ENCODE peak calls at places on chromosomes 13 and 19, in nine cellular contexts. R is stomach, A is left lung, B is psoas muscle, E is tibial nerve, C is esophagus squamous epithelium, I is ovary, M is A549, J is endodermal cell. Y is an unnamed sample. For H3K4me1, the result is how much of the 10 kb centered on the place peaks cover.

GRCh38 chr13:36207672-36208071 is 6.7 kb downstream of the SOHLH2 start:
- DNase-seq in B (no peak), M (no peak), J (no peak), I (no peak), C (no peak), R (no peak), E (no peak), A (no peak), Y (no peak)

GRCh38 chr13:21047591-21048282 is 13.6 kb downstream of the LATS2 start:
- DNase-seq in R (no peak), J (no peak), M (no peak), B (peak), A (no peak), C (no peak), E (no peak), I (no peak), Y (no peak)

GRCh38 chr13:48304132-48304876 is 753 bp downstream of the RB1 start:
- DNase-seq in R (peak), M (peak), C (no peak), E (no peak), J (no peak), I (peak), B (no peak), A (peak), Y (peak)

GRCh38 chr13:33057019-33057785 is 41.0 kb downstream of the KL start:
- DNase-seq in R (no peak), M (peak), B (no peak), J (peak), C (no peak), E (peak), A (no peak), I (no peak), Y (peak)

GRCh38 chr19:40908981-40909380 is 26.9 kb upstream of the CYP2A7 start:
- DNase-seq in J (no peak), I (peak), R (no peak), C (no peak), B (no peak), A (no peak), E (no peak), M (no peak), Y (peak)

GRCh38 chr13:23644527-23644926 is 74.3 kb downstream of the TNFRSF19 start:
- DNase-seq in I (no peak), M (no peak), R (no peak), J (no peak), B (no peak), A (no peak), C (no peak), E (no peak), Y (no peak)

GRCh38 chr19:39406656-39407393 is at the start of gene ZFP36:
- DNase-seq in C (peak), M (peak), I (peak), B (peak), J (peak), E (peak), R (peak), A (peak), Y (peak)

GRCh38 chr19:42422576-42423461 is 4.4 kb downstream of the LIPE start:
- DNase-seq in E (no peak), B (no peak), M (no peak), J (peak), R (no peak), I (peak), A (no peak), C (no peak), Y (peak)

GRCh38 chr13:64556391-64556790 is 2673.7 kb downstream of the PCDH9 start:
- DNase-seq in A (no peak), R (no peak), C (no peak), E (no peak), M (no peak), J (no peak), I (no peak), B (no peak), Y (no peak)

GRCh38 chr13:28854657-28855056 is 34.5 kb downstream of the MTUS2 start:
- DNase-seq in E (no peak), C (no peak), B (no peak), I (no peak), R (no peak), J (peak), M (no peak), A (no peak), Y (no peak)

GRCh38 chr13:38167164-38167822 is 182.4 kb upstream of the UFM1 start:
- DNase-seq in C (no peak), B (no peak), E (no peak), I (no peak), A (no peak), J (no peak), R (no peak), M (no peak), Y (no peak)

GRCh38 chr13:38954291-38954690 is 36.3 kb downstream of the STOML3 start:
- DNase-seq in R (no peak), B (no peak), A (no peak), J (no peak), M (no peak), E (no peak), C (no peak), I (no peak), Y (no peak)

GRCh38 chr13:42977219-42977659 is 14.8 kb downstream of the EPSTI1 start:
- DNase-seq in A (no peak), R (no peak), M (no peak), B (no peak), E (no peak), C (no peak), I (no peak), J (no peak), Y (no peak)

GRCh38 chr19:43751466-43752220 is 3.1 kb downstream of the SMG9 start:
- DNase-seq in C (no peak), I (no peak), B (no peak), R (no peak), A (no peak), E (no peak), M (no peak), J (no peak), Y (no peak)

GRCh38 chr19:14004619-14005380 is 1.3 kb downstream of the RFX1 start:
- DNase-seq in C (no peak), E (peak), M (no peak), J (no peak), I (no peak), R (peak), A (peak), B (peak), Y (no peak)

GRCh38 chr13:101258071-101258470 is 158.2 kb downstream of the NALCN start:
- DNase-seq in R (no peak), M (peak), A (no peak), C (no peak), I (no peak), E (no peak), J (peak), B (no peak), Y (no peak)

GRCh38 chr19:38224014-38224862 is at the start of gene DPF1:
- DNase-seq in E (no peak), R (peak), J (peak), M (peak), I (no peak), A (no peak), C (no peak), B (peak), Y (peak)

GRCh38 chr19:30338878-30339623 is 33.1 kb upstream of the ZNF536 start:
- DNase-seq in A (no peak), M (no peak), B (no peak), E (no peak), R (peak), J (peak), I (no peak), C (no peak), Y (no peak)

GRCh38 chr13:107803822-107804495 is 411.4 kb downstream of the LIG4 start:
- DNase-seq in C (no peak), B (no peak), E (no peak), M (no peak), A (no peak), J (no peak), I (no peak), R (no peak), Y (no peak)

GRCh38 chr19:57771417-57771816 is 1.9 kb downstream of the ZNF586 start:
- DNase-seq in M (no peak), I (no peak), J (no peak), R (no peak), E (no peak), C (no peak), B (no peak), A (no peak), Y (no peak)

GRCh38 chr19:34493649-34494044 is 12.1 kb downstream of the WTIP start:
- DNase-seq in I (no peak), B (no peak), E (no peak), M (no peak), R (no peak), A (no peak), J (no peak), C (no peak), Y (no peak)

GRCh38 chr13:109541081-109541480 is 245.3 kb downstream of the IRS2 start:
- DNase-seq in J (no peak), I (no peak), B (no peak), R (no peak), E (no peak), M (no peak), C (no peak), A (no peak), Y (no peak)

GRCh38 chr13:101757446-101758039 is 305.1 kb downstream of the ITGBL1 start:
- DNase-seq in J (no peak), M (peak), B (no peak), I (no peak), E (no peak), C (no peak), R (no peak), A (no peak), Y (no peak)

GRCh38 chr19:14603990-14604387 is 21.1 kb downstream of the CLEC17A start:
- DNase-seq in M (no peak), E (no peak), I (no peak), A (no peak), J (no peak), C (no peak), B (no peak), R (no peak), Y (no peak)

GRCh38 chr19:38035515-38036495 is 128.8 kb downstream of the SIPA1L3 start:
- DNase-seq in E (no peak), R (no peak), M (no peak), B (no peak), C (no peak), I (peak), J (no peak), A (no peak), Y (no peak)

GRCh38 chr19:35347171-35347929 is at the start of gene FFAR1:
- DNase-seq in B (no peak), I (peak), E (no peak), R (peak), M (no peak), J (peak), A (no peak), C (no peak), Y (peak)

GRCh38 chr13:93862259-93862658 is 617.2 kb downstream of the DCT start:
- DNase-seq in R (no peak), C (no peak), J (no peak), M (no peak), I (no peak), B (no peak), A (no peak), E (no peak), Y (no peak)

GRCh38 chr19:44986389-44986788 is 14.9 kb upstream of the RELB start:
- DNase-seq in E (no peak), R (no peak), M (no peak), A (no peak), I (no peak), J (no peak), B (no peak), C (no peak), Y (no peak)

GRCh38 chr19:3053780-3054179 is 8.5 kb downstream of the TLE5 start:
- DNase-seq in M (no peak), J (no peak), I (no peak), A (no peak), C (no peak), B (no peak), E (no peak), R (no peak), Y (no peak)
- H3K4me1 ChIP-seq in M (half or more), J (under half), I (under half), A (under half), C (half or more), B (under half), E (under half), R (under half), Y (under half)

GRCh38 chr13:50712882-50713281 is 130.6 kb downstream of the DLEU7 start:
- DNase-seq in C (no peak), M (no peak), I (no peak), J (no peak), E (no peak), R (no peak), B (no peak), A (no peak), Y (no peak)

GRCh38 chr13:50713849-50714248 is 129.6 kb downstream of the DLEU7 start:
- DNase-seq in A (no peak), C (no peak), M (no peak), I (no peak), R (no peak), B (no peak), J (no peak), E (no peak), Y (no peak)

GRCh38 chr13:50714886-50715285 is 128.6 kb downstream of the DLEU7 start:
- DNase-seq in R (no peak), J (no peak), M (no peak), B (no peak), E (no peak), I (no peak), C (no peak), A (no peak), Y (no peak)

GRCh38 chr13:50712469-50712868 is 131.0 kb downstream of the DLEU7 start:
- DNase-seq in M (no peak), A (no peak), R (no peak), J (no peak), C (no peak), I (no peak), B (no peak), E (no peak), Y (no peak)

DNA sequence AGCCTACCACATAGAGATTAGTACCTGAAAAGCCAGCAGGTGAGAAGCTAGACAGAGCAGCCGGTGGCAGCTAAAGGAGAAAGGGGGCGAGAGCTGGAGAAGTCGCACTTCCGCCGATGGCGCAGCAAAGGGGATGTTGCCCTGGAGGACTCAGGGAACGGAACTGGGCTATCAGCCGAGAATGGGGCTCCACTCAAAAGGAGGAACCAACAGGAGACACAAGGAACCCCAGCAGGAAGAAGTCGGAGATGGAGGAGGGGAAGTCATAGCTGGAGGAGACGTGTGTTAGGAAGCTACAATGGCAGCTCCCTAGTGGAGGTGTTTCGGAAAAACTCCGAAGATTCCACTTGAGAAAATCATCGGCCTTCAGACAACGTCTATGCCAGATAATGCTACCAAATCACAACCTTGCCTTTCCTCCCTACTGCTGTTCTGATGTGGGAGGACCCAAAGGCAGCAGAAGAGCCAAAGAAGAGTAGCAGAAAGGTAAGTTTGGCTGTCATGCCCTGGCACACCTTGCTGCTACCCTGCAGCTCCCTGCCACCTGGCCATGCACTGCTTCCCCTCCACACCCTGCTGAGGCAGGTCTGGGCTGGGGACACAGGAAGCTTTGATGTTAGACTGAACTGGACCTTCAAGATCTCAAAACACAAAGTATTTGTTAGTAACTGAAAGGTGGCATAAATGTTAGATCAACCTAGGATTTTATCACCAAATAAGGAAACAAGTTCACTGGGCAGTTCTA is 127.9 kb downstream of the DLEU7 start:
- DNase-seq in A (peak), M (no peak), J (no peak), E (no peak), B (peak), C (no peak), R (no peak), I (no peak), Y (no peak)
- TF ChIP-seq CTCF in A (no peak), M (no peak), J (no peak), E (no peak), B (no peak), C (no peak), R (no peak), I (no peak), Y (no peak)

DNA sequence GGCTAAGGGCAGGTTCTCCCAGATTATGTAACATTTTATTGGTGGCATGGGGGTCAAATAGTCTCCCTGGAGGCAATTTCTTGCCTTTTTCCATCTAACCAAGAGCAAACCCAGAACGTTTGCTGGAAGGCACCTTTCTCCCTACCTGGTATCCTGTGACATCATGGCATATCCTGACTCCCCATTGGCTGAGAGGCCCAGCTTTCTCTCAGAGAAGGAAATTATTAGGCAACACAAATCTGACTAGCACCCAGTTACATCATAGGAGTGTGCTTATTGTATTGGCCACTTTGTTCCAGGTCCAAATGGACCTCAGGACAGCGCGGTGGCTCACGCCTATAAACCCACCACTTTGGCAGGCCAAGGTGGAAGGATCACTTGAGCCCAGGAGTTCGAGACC is 13.0 kb downstream of the NTN5 start:
- DNase-seq in B (no peak), A (no peak), J (no peak), I (no peak), R (no peak), E (no peak), C (no peak), M (no peak), Y (peak)
- H3K4me1 ChIP-seq in B (under half), A (under half), J (under half), I (under half), R (under half), E (under half), C (under half), M (under half), Y (under half)

DNA sequence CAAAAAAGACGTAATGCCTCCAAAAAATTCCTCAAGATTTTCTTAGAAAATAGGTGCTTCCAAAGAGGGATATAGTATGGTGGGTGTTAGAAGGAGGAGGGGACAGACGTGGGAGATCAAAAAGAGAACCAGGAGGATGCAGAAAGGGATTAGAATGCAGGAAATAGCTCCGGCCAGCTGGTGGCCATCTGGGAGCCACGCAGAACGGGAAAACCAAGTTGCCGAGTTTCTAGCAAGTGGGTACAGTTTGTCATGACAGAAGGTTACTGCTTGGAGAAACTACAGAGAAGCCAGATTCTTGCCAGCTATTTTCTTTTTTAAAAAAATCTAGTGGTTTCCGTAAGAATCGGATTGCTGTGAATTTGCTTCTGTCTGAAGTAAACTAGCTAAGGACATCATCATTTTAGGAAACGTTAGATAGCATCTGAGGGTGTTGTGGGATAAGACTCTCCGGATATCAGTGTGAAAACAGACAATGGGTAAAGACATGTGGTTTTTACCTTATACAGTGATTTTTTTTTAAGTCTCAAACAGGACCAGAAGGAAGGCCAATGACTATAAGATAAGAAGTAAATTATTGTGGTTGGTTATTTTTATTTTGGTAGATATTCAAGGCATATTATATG is 104.9 kb downstream of the HSPH1 start:
- DNase-seq in C (no peak), B (no peak), A (no peak), E (no peak), R (no peak), I (no peak), M (no peak), J (peak), Y (no peak)
- TF ChIP-seq CTCF in C (no peak), B (no peak), A (no peak), E (no peak), R (no peak), I (no peak), M (no peak), J (peak), Y (no peak)

GRCh38 chr13:30301827-30302226 is 5.5 kb downstream of the KATNAL1 start:
- DNase-seq in R (no peak), B (no peak), M (no peak), I (no peak), E (no peak), J (no peak), A (no peak), C (no peak), Y (no peak)
- H3K4me1 ChIP-seq in R (under half), B (under half), M (under half), I (under half), E (under half), J (under half), A (under half), C (under half), Y (under half)

GRCh38 chr13:80189889-80190597 is 150.9 kb downstream of the SPRY2 start:
- DNase-seq in I (no peak), C (no peak), A (no peak), B (no peak), J (no peak), R (no peak), E (no peak), M (no peak), Y (no peak)
- TF ChIP-seq CTCF in I (no peak), C (no peak), A (no peak), B (no peak), J (no peak), R (no peak), E (no peak), M (no peak), Y (no peak)

Y was measured in Caco-2.